ENCODE peak calls at places on chromosomes 2 and 18, in seven cellular contexts. One of them, this sample, is unnamed.

GRCh38 chr2:232139786-232140562 is 178.5 kb downstream of the DIS3L2 start:
- DNase-seq in mesendoderm: no peak
- DNase-seq in IMR-90: peak; percentile 77
- DNase-seq in H9: no peak
- DNase-seq in trophoblast cell: no peak
- DNase-seq in H1: no peak
- DNase-seq in neuronal stem cell: no peak
- DNase-seq in this sample: no peak

GRCh38 chr2:100978582-100979051 is 23.5 kb upstream of the RPL31 start:
- DNase-seq in mesendoderm: no peak
- DNase-seq in IMR-90: peak; percentile 91
- DNase-seq in H9: no peak
- DNase-seq in trophoblast cell: no peak
- DNase-seq in H1: no peak
- DNase-seq in neuronal stem cell: no peak
- DNase-seq in this sample: peak; percentile 34

GRCh38 chr2:234630676-234631350 is 133.9 kb upstream of the ARL4C start:
- DNase-seq in mesendoderm: no peak
- DNase-seq in IMR-90: peak; percentile 43
- DNase-seq in H9: no peak
- DNase-seq in trophoblast cell: peak; percentile 53
- DNase-seq in H1: peak; percentile 45
- DNase-seq in neuronal stem cell: no peak
- DNase-seq in this sample: peak; percentile 58

GRCh38 chr2:235504459-235505200 is 10.8 kb downstream of the AGAP1 start:
- DNase-seq in mesendoderm: no peak
- DNase-seq in IMR-90: no peak
- DNase-seq in H9: no peak
- DNase-seq in trophoblast cell: no peak
- DNase-seq in H1: no peak
- DNase-seq in neuronal stem cell: no peak
- DNase-seq in this sample: peak; percentile 44

GRCh38 chr2:71935291-71935848 is 212.3 kb downstream of the CYP26B1 start:
- DNase-seq in mesendoderm: no peak
- DNase-seq in IMR-90: no peak
- DNase-seq in H9: peak; percentile 20
- DNase-seq in trophoblast cell: no peak
- DNase-seq in H1: peak; percentile 23
- DNase-seq in neuronal stem cell: no peak
- DNase-seq in this sample: peak; percentile 25

GRCh38 chr2:209771474-209772292 is at the start of gene UNC80:
- DNase-seq in mesendoderm: peak; percentile 83
- DNase-seq in IMR-90: peak; percentile 36
- DNase-seq in H9: peak; percentile 85
- DNase-seq in trophoblast cell: peak; percentile 13
- DNase-seq in H1: peak; percentile 95
- DNase-seq in neuronal stem cell: peak; percentile 89
- DNase-seq in this sample: peak; percentile 49

GRCh38 chr2:204483497-204484164 is 61.6 kb upstream of the PARD3B start:
- DNase-seq in mesendoderm: no peak
- DNase-seq in IMR-90: no peak
- DNase-seq in H9: no peak
- DNase-seq in trophoblast cell: no peak
- DNase-seq in H1: no peak
- DNase-seq in neuronal stem cell: no peak
- DNase-seq in this sample: peak; percentile 41

GRCh38 chr2:174784909-174785308 is 20.6 kb upstream of the CHRNA1 start:
- DNase-seq in mesendoderm: no peak
- DNase-seq in IMR-90: no peak
- DNase-seq in H9: no peak
- DNase-seq in trophoblast cell: no peak
- DNase-seq in H1: no peak
- DNase-seq in neuronal stem cell: no peak
- DNase-seq in this sample: no peak

GRCh38 chr18:55093808-55094207 is 134.5 kb upstream of the CCDC68 start:
- DNase-seq in mesendoderm: no peak
- DNase-seq in IMR-90: no peak
- DNase-seq in H9: no peak
- DNase-seq in trophoblast cell: no peak
- DNase-seq in H1: no peak
- DNase-seq in neuronal stem cell: no peak
- DNase-seq in this sample: no peak

GRCh38 chr18:75041586-75041985 is 167.4 kb downstream of the PTGR3 start:
- DNase-seq in mesendoderm: no peak
- DNase-seq in IMR-90: peak; percentile 50
- DNase-seq in H9: no peak
- DNase-seq in trophoblast cell: no peak
- DNase-seq in H1: no peak
- DNase-seq in neuronal stem cell: no peak
- DNase-seq in this sample: peak; percentile 12

GRCh38 chr2:196587061-196587460 is 52.5 kb upstream of the CCDC150 start:
- DNase-seq in mesendoderm: no peak
- DNase-seq in IMR-90: no peak
- DNase-seq in H9: no peak
- DNase-seq in trophoblast cell: no peak
- DNase-seq in H1: no peak
- DNase-seq in neuronal stem cell: no peak
- DNase-seq in this sample: no peak

GRCh38 chr2:234333168-234334130 is 163.4 kb downstream of the ARL4C start:
- DNase-seq in mesendoderm: peak; percentile 70
- DNase-seq in IMR-90: no peak
- DNase-seq in H9: no peak
- DNase-seq in trophoblast cell: no peak
- DNase-seq in H1: no peak
- DNase-seq in neuronal stem cell: no peak
- DNase-seq in this sample: no peak

GRCh38 chr2:119649364-119649917 is 29.6 kb upstream of the TMEM177 start:
- DNase-seq in mesendoderm: no peak
- DNase-seq in IMR-90: peak; percentile 46
- DNase-seq in H9: no peak
- DNase-seq in trophoblast cell: no peak
- DNase-seq in H1: no peak
- DNase-seq in neuronal stem cell: no peak
- DNase-seq in this sample: peak; percentile 45

GRCh38 chr2:128584296-128584900 is 265.7 kb upstream of the HS6ST1 start:
- DNase-seq in mesendoderm: no peak
- DNase-seq in IMR-90: peak; percentile 95
- DNase-seq in H9: no peak
- DNase-seq in trophoblast cell: peak; percentile 49
- DNase-seq in H1: no peak
- DNase-seq in neuronal stem cell: no peak
- DNase-seq in this sample: peak; percentile 52

GRCh38 chr2:236550701-236551465 is 18.7 kb upstream of the ACKR3 start:
- DNase-seq in mesendoderm: no peak
- DNase-seq in IMR-90: no peak
- DNase-seq in H9: no peak
- DNase-seq in trophoblast cell: no peak
- DNase-seq in H1: no peak
- DNase-seq in neuronal stem cell: no peak
- DNase-seq in this sample: no peak

GRCh38 chr2:236549165-236549564 is 20.5 kb upstream of the ACKR3 start:
- DNase-seq in mesendoderm: peak; percentile 73
- DNase-seq in IMR-90: no peak
- DNase-seq in H9: no peak
- DNase-seq in trophoblast cell: no peak
- DNase-seq in H1: no peak
- DNase-seq in neuronal stem cell: no peak
- DNase-seq in this sample: no peak

GRCh38 chr2:236551843-236552542 is 17.6 kb upstream of the ACKR3 start:
- DNase-seq in mesendoderm: no peak
- DNase-seq in IMR-90: no peak
- DNase-seq in H9: no peak
- DNase-seq in trophoblast cell: no peak
- DNase-seq in H1: no peak
- DNase-seq in neuronal stem cell: no peak
- DNase-seq in this sample: no peak

GRCh38 chr2:236548179-236548918 is 21.3 kb upstream of the ACKR3 start:
- DNase-seq in mesendoderm: no peak
- DNase-seq in IMR-90: no peak
- DNase-seq in H9: no peak
- DNase-seq in trophoblast cell: no peak
- DNase-seq in H1: no peak
- DNase-seq in neuronal stem cell: no peak
- DNase-seq in this sample: no peak

DNA sequence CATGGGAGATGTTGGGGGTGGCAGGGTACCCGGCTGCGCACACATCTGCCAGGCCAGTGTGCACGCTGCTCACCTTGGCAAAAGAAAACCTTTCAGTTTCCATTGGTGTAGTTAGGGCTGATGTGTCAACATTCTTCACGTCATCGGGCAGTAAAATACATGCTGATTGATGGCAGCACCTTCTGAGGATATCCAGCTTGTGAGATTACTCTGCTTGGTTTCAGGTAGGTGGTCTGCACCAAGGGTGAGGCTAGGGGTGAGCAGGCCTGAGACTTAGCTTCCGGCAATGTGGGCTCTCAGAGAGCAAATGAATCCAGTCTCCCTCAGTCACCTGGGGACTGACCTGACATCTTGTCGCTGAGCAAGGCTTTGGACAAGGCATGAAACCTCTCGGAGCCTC is 19.3 kb upstream of the ACKR3 start:
- DNase-seq in mesendoderm: no peak
- DNase-seq in IMR-90: no peak
- DNase-seq in H9: no peak
- DNase-seq in trophoblast cell: no peak
- DNase-seq in H1: no peak
- DNase-seq in neuronal stem cell: no peak
- DNase-seq in this sample: no peak
- H3K4me1 ChIP-seq in mesendoderm: no peaks in the 10 kb centered on the region
- H3K4me1 ChIP-seq in IMR-90: no peaks in the 10 kb centered on the region
- H3K4me1 ChIP-seq in H9: no peaks in the 10 kb centered on the region
- H3K4me1 ChIP-seq in trophoblast cell: no peaks in the 10 kb centered on the region
- H3K4me1 ChIP-seq in H1: peaks cover 4% of the 10 kb centered on the region
- H3K4me1 ChIP-seq in neuronal stem cell: peaks cover 9% of the 10 kb centered on the region
- H3K4me1 ChIP-seq in this sample: no peaks in the 10 kb centered on the region

GRCh38 chr2:191566347-191566746 is 111.6 kb upstream of the NABP1 start:
- DNase-seq in mesendoderm: peak; percentile 90
- DNase-seq in IMR-90: peak; percentile 59
- DNase-seq in H9: peak; percentile 81
- DNase-seq in trophoblast cell: peak; percentile 85
- DNase-seq in H1: peak; percentile 90
- DNase-seq in neuronal stem cell: peak; percentile 73
- DNase-seq in this sample: peak; percentile 68
- H3K4ac ChIP-seq in mesendoderm: no peak overlapping the region
- H3K4ac ChIP-seq in IMR-90: peak overlapping the region; percentile 46
- H3K4ac ChIP-seq in H9: no peak overlapping the region
- H3K4ac ChIP-seq in trophoblast cell: no peak overlapping the region
- H3K4ac ChIP-seq in H1: no peak overlapping the region
- H3K4ac ChIP-seq in neuronal stem cell: no peak overlapping the region
- H3K4ac ChIP-seq in this sample: no peak overlapping the region

DNA sequence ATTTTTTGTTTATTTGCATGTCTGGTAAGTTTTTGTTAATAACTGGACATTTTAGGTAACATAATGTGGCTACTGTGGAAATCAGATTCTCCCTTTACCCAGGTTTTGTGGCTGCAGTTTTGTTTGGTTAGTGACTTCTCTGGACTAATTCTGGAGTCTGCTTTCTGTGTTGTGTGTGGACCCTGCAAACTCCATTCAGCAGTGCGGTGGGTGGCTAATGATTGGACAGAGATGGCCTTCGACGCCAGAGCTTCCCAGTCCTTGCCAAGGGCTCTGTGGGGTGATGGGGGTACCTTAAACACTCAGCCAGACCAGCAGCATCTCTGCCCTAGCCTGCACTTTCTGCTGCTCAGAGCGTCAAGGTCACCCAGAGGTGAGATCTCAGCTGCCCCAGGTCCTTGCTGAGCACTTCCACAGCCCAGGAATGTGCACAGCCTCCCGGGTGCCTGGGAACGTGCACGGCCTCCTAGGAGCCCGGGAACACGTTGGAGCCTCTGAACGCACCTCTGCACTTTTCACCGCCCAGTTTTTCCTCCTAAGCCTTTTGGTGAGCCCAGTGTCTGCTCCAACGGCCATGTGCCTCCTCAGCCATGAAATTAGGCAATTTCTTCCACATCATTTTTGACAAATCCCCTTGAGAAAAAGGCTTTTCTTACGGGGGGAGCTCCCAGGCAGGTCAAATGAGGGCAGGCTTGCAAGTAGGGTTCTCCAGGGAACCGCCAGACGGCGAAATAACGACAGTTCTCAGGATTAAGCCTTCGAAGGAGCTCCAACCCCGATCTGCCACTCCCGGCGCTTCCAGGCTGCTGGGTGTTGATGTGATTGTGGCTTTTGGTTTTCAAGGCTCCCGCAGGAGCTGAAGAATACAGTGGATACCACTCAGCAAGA is 35.2 kb upstream of the KLF11 start:
- DNase-seq in mesendoderm: no peak
- DNase-seq in IMR-90: no peak
- DNase-seq in H9: no peak
- DNase-seq in trophoblast cell: no peak
- DNase-seq in H1: no peak
- DNase-seq in neuronal stem cell: no peak
- DNase-seq in this sample: no peak
- H2BK5ac ChIP-seq in mesendoderm: no peak overlapping the region
- H2BK5ac ChIP-seq in IMR-90: peak overlapping the region; percentile 29
- H2BK5ac ChIP-seq in H9: no peak overlapping the region
- H2BK5ac ChIP-seq in trophoblast cell: no peak overlapping the region
- H2BK5ac ChIP-seq in H1: no peak overlapping the region
- H2BK5ac ChIP-seq in neuronal stem cell: no peak overlapping the region
- H2BK5ac ChIP-seq in this sample: no peak overlapping the region

GRCh38 chr2:61335226-61335625 is 135.7 kb downstream of the USP34 start:
- DNase-seq in mesendoderm: peak; percentile 33
- DNase-seq in IMR-90: no peak
- DNase-seq in H9: no peak
- DNase-seq in trophoblast cell: no peak
- DNase-seq in H1: no peak
- DNase-seq in neuronal stem cell: no peak
- DNase-seq in this sample: no peak
- H3K4me1 ChIP-seq in mesendoderm: no peaks in the 10 kb centered on the region
- H3K4me1 ChIP-seq in IMR-90: peaks cover 3% of the 10 kb centered on the region
- H3K4me1 ChIP-seq in H9: no peaks in the 10 kb centered on the region
- H3K4me1 ChIP-seq in trophoblast cell: no peaks in the 10 kb centered on the region
- H3K4me1 ChIP-seq in H1: no peaks in the 10 kb centered on the region
- H3K4me1 ChIP-seq in neuronal stem cell: peaks cover 1% of the 10 kb centered on the region
- H3K4me1 ChIP-seq in this sample: no peaks in the 10 kb centered on the region

DNA sequence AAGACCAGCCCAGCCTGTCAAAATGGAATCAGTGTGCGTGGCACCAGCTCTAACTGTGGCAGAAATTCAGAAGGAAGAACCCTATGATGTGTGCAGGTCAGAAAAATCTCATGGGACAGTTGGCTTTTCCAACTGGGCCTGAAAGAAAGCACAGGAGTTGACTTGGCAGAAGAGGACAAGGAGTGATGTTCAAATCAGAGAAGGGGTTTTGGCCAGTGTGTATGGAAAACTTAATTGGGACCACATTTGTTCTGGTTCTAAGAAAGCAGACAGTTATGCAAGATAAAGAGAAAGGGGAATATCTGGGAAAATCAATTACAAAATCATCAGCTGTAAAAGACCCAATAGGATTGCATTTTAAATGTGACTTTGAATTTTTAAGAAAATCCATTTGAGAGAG is 192.9 kb upstream of the PID1 start:
- DNase-seq in mesendoderm: no peak
- DNase-seq in IMR-90: no peak
- DNase-seq in H9: no peak
- DNase-seq in trophoblast cell: no peak
- DNase-seq in H1: no peak
- DNase-seq in neuronal stem cell: no peak
- DNase-seq in this sample: no peak
- H3K4ac ChIP-seq in mesendoderm: no peak overlapping the region
- H3K4ac ChIP-seq in IMR-90: no peak overlapping the region
- H3K4ac ChIP-seq in H9: no peak overlapping the region
- H3K4ac ChIP-seq in trophoblast cell: no peak overlapping the region
- H3K4ac ChIP-seq in H1: no peak overlapping the region
- H3K4ac ChIP-seq in neuronal stem cell: no peak overlapping the region
- H3K4ac ChIP-seq in this sample: no peak overlapping the region

This sample was measured in mesenchymal stem cell.